ENCODE peak calls at places on chromosomes 2 and 18, in five cellular contexts. K is stomach, P is A549, O is prostate gland, X is esophagus squamous epithelium. S is an unnamed sample.
A peak's percentile ranks its signal among the peaks of the same experiment; 100 is the strongest.

GRCh38 chr2:121520641-121520994 is 10.1 kb upstream of the RNU4ATAC start:
- DNase-seq in K (no peak), P (no peak), O (no peak), X (no peak), S (no peak)

GRCh38 chr2:69119541-69119940 is 106.6 kb downstream of the ANTXR1 start:
- DNase-seq in K (no peak), P (no peak), O (no peak), X (no peak), S (no peak)

GRCh38 chr2:72920317-72921087 is 3.2 kb downstream of the EMX1 start:
- DNase-seq in K (peak; percentile 20), P (no peak), O (no peak), X (no peak), S (no peak)

GRCh38 chr2:118168606-118169005 is 80.3 kb downstream of the INSIG2 start:
- DNase-seq in K (no peak), P (no peak), O (no peak), X (no peak), S (no peak)

GRCh38 chr2:70904371-70905216 is 31.1 kb upstream of the ATP6V1B1 start:
- DNase-seq in K (no peak), P (no peak), O (no peak), X (no peak), S (peak; percentile 37)

GRCh38 chr2:239671916-239672849 is 271.4 kb upstream of the HDAC4 start:
- DNase-seq in K (no peak), P (no peak), O (no peak), X (no peak), S (no peak)

GRCh38 chr18:8882632-8883408 is 177.5 kb downstream of the MTCL1 start:
- DNase-seq in K (no peak), P (peak; percentile 51), O (no peak), X (no peak), S (no peak)

GRCh38 chr2:6977095-6977777 is 60.0 kb downstream of the RNF144A start:
- DNase-seq in K (peak; percentile 74), P (peak; percentile 9), O (peak; percentile 77), X (no peak), S (peak; percentile 86)

GRCh38 chr18:10329116-10329515 is 125.3 kb upstream of the APCDD1 start:
- DNase-seq in K (no peak), P (no peak), O (no peak), X (no peak), S (no peak)

GRCh38 chr18:9558397-9559064 is 55.8 kb downstream of the PPP4R1 start:
- DNase-seq in K (no peak), P (no peak), O (no peak), X (no peak), S (no peak)

GRCh38 chr2:239820836-239821693 is 204.1 kb downstream of the NDUFA10 start:
- DNase-seq in K (peak; percentile 23), P (no peak), O (no peak), X (no peak), S (peak; percentile 66)

GRCh38 chr2:68915345-68915841 is 37.3 kb downstream of the GKN2 start:
- DNase-seq in K (no peak), P (no peak), O (no peak), X (no peak), S (no peak)

DNA sequence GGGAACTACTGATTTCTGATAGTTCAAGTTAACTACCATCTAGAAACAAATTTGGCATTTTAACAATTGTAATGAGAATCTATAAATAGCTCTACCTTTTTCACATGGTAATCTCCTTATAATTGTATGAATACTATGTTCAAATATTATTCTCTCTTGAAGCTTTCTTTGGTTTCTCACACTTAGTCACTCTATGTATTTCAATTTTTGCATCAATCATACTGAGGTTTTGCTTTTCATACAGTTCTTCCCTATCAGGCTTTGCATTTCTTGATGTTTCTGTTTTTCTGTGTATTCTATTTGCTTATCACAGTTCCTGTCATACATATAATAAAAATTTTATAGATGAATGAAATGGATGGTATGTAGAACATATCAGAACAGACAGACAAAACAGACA is 16.0 kb downstream of the VPS54 start:
- DNase-seq in K (no peak), P (no peak), O (no peak), X (no peak), S (no peak)
- H3K4me1 ChIP-seq in K (no peaks in the 10 kb centered on the region), P (no peaks in the 10 kb centered on the region), O (no peaks in the 10 kb centered on the region), X (peaks cover 31% of the 10 kb centered on the region), S (peaks cover 24% of the 10 kb centered on the region)

DNA sequence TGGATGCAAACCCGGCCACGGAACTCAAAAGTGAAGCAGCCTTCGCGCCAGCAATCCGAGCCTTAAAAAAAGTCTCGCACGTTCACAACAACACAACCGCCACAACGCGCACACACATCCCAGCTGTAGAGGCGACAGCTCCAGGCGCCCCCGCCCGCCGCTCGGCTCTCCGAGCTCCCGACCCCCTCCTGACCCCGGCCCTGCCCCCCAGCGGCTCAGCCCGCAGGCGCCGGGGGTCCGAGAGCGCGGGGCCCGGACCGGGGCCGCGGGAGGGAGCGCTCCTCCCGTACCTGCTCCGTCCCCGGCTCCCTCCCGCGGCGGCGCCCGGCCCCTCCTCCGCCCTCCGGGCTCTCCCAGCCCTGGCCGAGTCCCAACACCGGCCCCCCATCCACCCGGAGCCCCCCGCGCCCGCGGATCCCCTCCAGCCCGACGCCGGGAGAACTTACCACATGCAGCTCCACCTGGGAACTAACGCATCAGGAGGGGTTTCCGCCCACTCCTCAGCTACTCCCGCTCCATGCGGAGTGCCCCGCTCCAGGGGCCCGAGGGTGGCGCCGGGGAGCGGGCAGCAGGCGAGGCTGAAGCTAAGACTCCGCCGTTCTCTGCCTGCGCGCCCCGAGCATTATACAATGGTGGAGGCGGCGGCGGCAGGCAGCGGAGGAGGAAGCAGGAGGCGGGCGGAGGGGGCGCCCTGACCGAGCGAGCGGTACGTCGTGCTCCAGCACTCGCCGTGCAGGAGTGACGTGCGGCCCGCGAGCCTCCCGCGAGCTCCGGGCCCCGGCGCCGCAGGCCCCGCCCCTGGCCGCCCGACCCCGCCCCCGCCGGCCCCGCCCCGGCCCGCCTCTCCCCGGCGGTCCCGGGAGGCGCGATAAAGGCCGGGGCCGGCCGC is at the start of gene SERTAD2:
- DNase-seq in K (peak; percentile 91), P (peak; percentile 91), O (peak; percentile 87), X (peak; percentile 53), S (peak; percentile 93)
- TF ChIP-seq POLR2A in K (no peak), P (peak; percentile 89), O (peak; percentile 86), X (peak; percentile 95), S (peak; percentile 95)

GRCh38 chr2:131035112-131035825 is 58.0 kb downstream of the FAM168B start:
- DNase-seq in K (peak; percentile 10), P (no peak), O (no peak), X (no peak), S (peak; percentile 52)
- H3K4me3 ChIP-seq in K (peak overlapping the region; percentile 50), P (peak overlapping the region; percentile 55), O (peak overlapping the region; percentile 29), X (peak overlapping the region; percentile 24), S (peak overlapping the region; percentile 38)

DNA sequence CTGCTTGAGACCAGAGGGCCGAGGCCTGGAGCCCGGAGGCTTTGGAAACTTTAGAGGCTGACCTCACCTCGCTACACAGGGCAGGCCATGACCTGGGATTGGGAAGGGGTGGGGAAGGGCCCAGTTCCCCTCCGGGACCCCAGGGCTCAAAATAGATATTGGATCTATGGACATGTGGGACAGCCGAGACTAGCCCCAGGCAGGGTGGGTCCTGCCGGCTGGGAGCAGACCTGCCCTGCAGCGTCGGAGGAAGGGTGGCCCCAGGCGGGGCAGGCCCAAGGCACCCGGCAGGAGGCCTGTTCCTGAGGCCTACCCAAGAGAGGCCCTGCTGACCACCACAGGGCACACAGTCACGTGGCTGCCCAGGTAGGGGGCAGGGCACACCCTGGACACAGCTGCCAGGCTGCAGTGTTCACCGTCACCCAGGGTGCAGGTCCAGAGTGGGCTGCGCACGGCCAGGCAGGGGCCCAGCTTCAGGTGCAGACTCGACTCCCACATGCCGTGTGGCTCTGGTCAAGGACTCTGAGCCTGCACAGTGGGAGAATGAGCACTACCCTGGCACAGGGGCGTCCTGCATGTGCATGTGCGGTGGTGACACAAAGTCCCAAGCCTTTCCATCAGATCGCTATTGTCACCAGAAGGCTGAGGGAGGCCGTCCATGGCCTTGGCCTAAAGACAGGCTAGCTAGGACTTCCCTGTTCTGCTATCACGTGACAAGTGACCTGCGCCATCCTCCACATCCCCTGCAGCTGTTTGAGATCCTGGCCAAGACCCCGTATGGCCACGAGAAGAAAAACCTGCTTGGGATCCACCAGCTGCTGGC is 13.2 kb downstream of the ANO7 start:
- DNase-seq in K (no peak), P (no peak), O (no peak), X (no peak), S (no peak)
- H3K4me1 ChIP-seq in K (no peaks in the 10 kb centered on the region), P (no peaks in the 10 kb centered on the region), O (no peaks in the 10 kb centered on the region), X (peaks cover 5% of the 10 kb centered on the region), S (no peaks in the 10 kb centered on the region)

GRCh38 chr2:165952600-165953210 is 871 bp downstream of the TTC21B start:
- DNase-seq in K (no peak), P (no peak), O (no peak), X (no peak), S (no peak)

GRCh38 chr2:165953306-165953654 is 296 bp downstream of the TTC21B start:
- DNase-seq in K (no peak), P (peak; percentile 49), O (peak; percentile 39), X (no peak), S (no peak)

GRCh38 chr2:165957030-165957675 is 3.6 kb upstream of the TTC21B start:
- DNase-seq in K (no peak), P (no peak), O (no peak), X (no peak), S (no peak)

GRCh38 chr2:165952085-165952484 is 1.5 kb downstream of the TTC21B start:
- DNase-seq in K (no peak), P (no peak), O (no peak), X (no peak), S (no peak)

GRCh38 chr2:165953655-165954606 is at the start of gene TTC21B:
- DNase-seq in K (peak; percentile 95), P (peak; percentile 95), O (peak; percentile 94), X (peak; percentile 72), S (peak; percentile 97)
- TF ChIP-seq POLR2A in K (no peak), P (peak; percentile 52), O (peak; percentile 61), X (peak; percentile 69), S (peak; percentile 83)

S was measured in adrenal gland.